ENCODE peak calls at places on chromosomes 13 and 19, in five cellular contexts. G, I, O, N and H are unnamed samples.

GRCh38 chr19:45011959-45012358 is 10.7 kb downstream of the RELB start:
- DNase-seq in G (no peak), I (no peak), O (no peak), N (no peak), H (no peak)

GRCh38 chr13:38735655-38736440 is 49.0 kb downstream of the FREM2 start:
- DNase-seq in G (no peak), I (no peak), O (no peak), N (no peak), H (peak)

GRCh38 chr19:48421548-48421947 is 24.2 kb upstream of the GRWD1 start:
- DNase-seq in G (no peak), I (no peak), O (no peak), N (no peak), H (no peak)

GRCh38 chr19:10508707-10509106 is 5.6 kb upstream of the KEAP1 start:
- DNase-seq in G (peak), I (peak), O (no peak), N (peak), H (peak)

GRCh38 chr13:62919491-62919890 is 1503.8 kb upstream of the PCDH20 start:
- DNase-seq in G (no peak), I (no peak), O (no peak), N (no peak), H (no peak)

GRCh38 chr13:87080100-87080779 is 590.9 kb upstream of the SLITRK5 start:
- DNase-seq in G (no peak), I (no peak), O (no peak), N (no peak), H (no peak)

GRCh38 chr19:18659281-18660050 is 22.6 kb downstream of the KLHL26 start:
- DNase-seq in G (no peak), I (no peak), O (peak), N (no peak), H (no peak)

GRCh38 chr19:18657590-18658365 is 20.9 kb downstream of the KLHL26 start:
- DNase-seq in G (no peak), I (no peak), O (no peak), N (peak), H (no peak)

GRCh38 chr19:6078068-6078467 is 32.2 kb downstream of the RFX2 start:
- DNase-seq in G (no peak), I (no peak), O (no peak), N (no peak), H (no peak)

GRCh38 chr13:106905380-106906259 is 337.7 kb upstream of the ARGLU1 start:
- DNase-seq in G (no peak), I (no peak), O (no peak), N (no peak), H (no peak)

GRCh38 chr19:49692102-49692599 is 1.2 kb downstream of the CPT1C start:
- DNase-seq in G (no peak), I (no peak), O (no peak), N (no peak), H (no peak)

GRCh38 chr13:42392706-42393572 is 121.0 kb downstream of the AKAP11 start:
- DNase-seq in G (peak), I (no peak), O (no peak), N (peak), H (no peak)

GRCh38 chr13:68304287-68304893 is 1074.3 kb upstream of the PCDH9 start:
- DNase-seq in G (no peak), I (peak), O (no peak), N (no peak), H (peak)

GRCh38 chr19:42850981-42851717 is 28.4 kb downstream of the PSG1 start:
- DNase-seq in G (no peak), I (peak), O (no peak), N (peak), H (peak)

GRCh38 chr13:44431150-44431549 is 57.5 kb downstream of the SERP2 start:
- DNase-seq in G (no peak), I (no peak), O (no peak), N (no peak), H (no peak)

GRCh38 chr13:28059214-28059613 is 41.2 kb downstream of the FLT3 start:
- DNase-seq in G (peak), I (peak), O (no peak), N (no peak), H (peak)

GRCh38 chr13:83498486-83499190 is 383.6 kb downstream of the SLITRK1 start:
- DNase-seq in G (no peak), I (peak), O (no peak), N (peak), H (no peak)

GRCh38 chr19:48674921-48675824 is 2.4 kb upstream of the NTN5 start:
- DNase-seq in G (peak), I (peak), O (peak), N (peak), H (peak)

GRCh38 chr19:40525234-40526051 is 51.2 kb upstream of the SHKBP1 start:
- DNase-seq in G (no peak), I (no peak), O (no peak), N (no peak), H (peak)

GRCh38 chr13:40468227-40468838 is 198.1 kb downstream of the FOXO1 start:
- DNase-seq in G (no peak), I (no peak), O (no peak), N (no peak), H (no peak)

GRCh38 chr13:33016414-33017409 is at the start of gene KL:
- DNase-seq in G (peak), I (no peak), O (no peak), N (no peak), H (peak)

GRCh38 chr19:39342647-39343305 is 555 bp downstream of the SAMD4B start:
- DNase-seq in G (peak), I (no peak), O (no peak), N (no peak), H (peak)

GRCh38 chr19:48627211-48627864 is 8.0 kb downstream of the SPHK2 start:
- DNase-seq in G (peak), I (no peak), O (no peak), N (peak), H (peak)

GRCh38 chr13:111210488-111210887 is 95.4 kb downstream of the ARHGEF7 start:
- DNase-seq in G (no peak), I (peak), O (peak), N (peak), H (peak)

GRCh38 chr19:19042732-19043274 is 9.4 kb downstream of the ARMC6 start:
- DNase-seq in G (no peak), I (no peak), O (no peak), N (no peak), H (no peak)

GRCh38 chr13:29162638-29163037 is 342.5 kb downstream of the MTUS2 start:
- DNase-seq in G (no peak), I (no peak), O (peak), N (peak), H (peak)

GRCh38 chr13:107144432-107144831 is 576.5 kb upstream of the ARGLU1 start:
- DNase-seq in G (no peak), I (peak), O (no peak), N (no peak), H (no peak)

GRCh38 chr13:48492123-48493075 is 40.5 kb downstream of the RCBTB2 start:
- DNase-seq in G (peak), I (no peak), O (peak), N (no peak), H (peak)

GRCh38 chr13:40121711-40122110 is 466.2 kb downstream of the COG6 start:
- DNase-seq in G (no peak), I (no peak), O (no peak), N (no peak), H (no peak)

GRCh38 chr13:98787173-98787572 is 34.7 kb upstream of the SLC15A1 start:
- DNase-seq in G (no peak), I (no peak), O (no peak), N (no peak), H (no peak)

GRCh38 chr13:108005231-108005630 is 210.1 kb downstream of the LIG4 start:
- DNase-seq in G (no peak), I (no peak), O (no peak), N (no peak), H (no peak)

GRCh38 chr19:49857834-49858590 is 7.1 kb downstream of the PTOV1 start:
- DNase-seq in G (peak), I (no peak), O (no peak), N (no peak), H (no peak)

GRCh38 chr19:42076375-42076944 is 494 bp downstream of the ZNF574 start:
- DNase-seq in G (no peak), I (no peak), O (no peak), N (no peak), H (no peak)

GRCh38 chr19:43562698-43563241 is 12.6 kb downstream of the XRCC1 start:
- DNase-seq in G (peak), I (peak), O (peak), N (peak), H (peak)

GRCh38 chr13:104315606-104316005 is 1249.4 kb upstream of the SLC10A2 start:
- DNase-seq in G (no peak), I (peak), O (no peak), N (peak), H (peak)

GRCh38 chr19:35911790-35912189 is 3.7 kb upstream of the TYROBP start:
- DNase-seq in G (peak), I (peak), O (no peak), N (peak), H (peak)

GRCh38 chr19:14051980-14052379 is 9.9 kb downstream of the PALM3 start:
- DNase-seq in G (no peak), I (no peak), O (no peak), N (no peak), H (no peak)

GRCh38 chr19:45607071-45608029 is 5.3 kb upstream of the GPR4 start:
- DNase-seq in G (peak), I (peak), O (peak), N (peak), H (peak)

GRCh38 chr19:50798116-50798942 is 8.1 kb downstream of the ACP4 start:
- DNase-seq in G (peak), I (no peak), O (no peak), N (no peak), H (no peak)

GRCh38 chr19:51810228-51810627 is 15.3 kb downstream of the FPR3 start:
- DNase-seq in G (no peak), I (peak), O (no peak), N (peak), H (no peak)